ENCODE peak calls at places on chromosomes 6 and 20, in eight cellular contexts. C is IMR-90, L is MM.1S, F is fibroblast of lung, T is neuronal stem cell, H is H9, W is NT2/D1, A is keratinocyte. J is an unnamed sample.

GRCh38 chr20:9903048-9903651 is 64.3 kb upstream of the PAK5 start:
- DNase-seq in H (peak; percentile 55), T (peak; percentile 35), L (peak; percentile 33), F (no peak), C (no peak), A (no peak), W (peak; percentile 27), J (peak; percentile 6)

GRCh38 chr6:43939281-43940070 is 169.5 kb downstream of the VEGFA start:
- DNase-seq in F (no peak), A (no peak), C (no peak), L (no peak), W (no peak), H (peak; percentile 18), T (no peak), J (no peak)

GRCh38 chr20:24497851-24498250 is 28.4 kb downstream of the SYNDIG1 start:
- DNase-seq in L (peak; percentile 69), F (peak; percentile 20), C (peak; percentile 33), A (no peak), W (no peak), T (no peak), H (peak; percentile 2), J (no peak)

GRCh38 chr6:160733045-160733646 is 31.1 kb downstream of the PLG start:
- DNase-seq in W (peak; percentile 23), H (peak; percentile 59), A (no peak), T (peak; percentile 47), F (peak; percentile 55), L (peak; percentile 23), C (peak; percentile 13), J (peak; percentile 61)

GRCh38 chr6:53984163-53984562 is 127.1 kb upstream of the MLIP start:
- DNase-seq in A (peak; percentile 60), L (no peak), C (peak; percentile 94), T (no peak), F (peak; percentile 77), W (no peak), H (no peak), J (peak; percentile 79)

GRCh38 chr6:150627601-150628012 is 27.9 kb downstream of the PLEKHG1 start:
- DNase-seq in H (no peak), W (no peak), A (no peak), F (no peak), T (no peak), C (no peak), L (no peak), J (no peak)

GRCh38 chr6:167564416-167565250 is 239.7 kb downstream of the TTLL2 start:
- DNase-seq in F (no peak), T (no peak), W (no peak), C (no peak), A (no peak), L (no peak), H (no peak), J (no peak)

GRCh38 chr6:85675030-85675819 is 32.5 kb upstream of the SYNCRIP start:
- DNase-seq in F (peak; percentile 69), L (no peak), H (peak; percentile 36), C (peak; percentile 84), T (no peak), W (no peak), A (peak; percentile 71), J (peak; percentile 41)

GRCh38 chr6:168542301-168542700 is 101.3 kb downstream of the SMOC2 start:
- DNase-seq in C (no peak), H (no peak), A (no peak), F (no peak), T (no peak), L (no peak), W (no peak), J (no peak)

GRCh38 chr6:158853872-158854213 is 34.7 kb upstream of the EZR start:
- DNase-seq in W (no peak), C (no peak), L (no peak), H (no peak), F (no peak), A (no peak), T (no peak), J (no peak)

GRCh38 chr6:71602385-71602949 is 283.9 kb upstream of the RIMS1 start:
- DNase-seq in H (no peak), F (no peak), A (peak; percentile 62), L (no peak), T (no peak), W (no peak), C (peak; percentile 62), J (peak; percentile 19)

GRCh38 chr6:134470090-134470975 is 152.4 kb upstream of the SGK1 start:
- DNase-seq in T (no peak), C (no peak), W (no peak), A (no peak), H (no peak), L (no peak), F (no peak), J (no peak)

GRCh38 chr6:134468633-134469032 is 150.7 kb upstream of the SGK1 start:
- DNase-seq in C (no peak), W (no peak), F (no peak), A (no peak), H (no peak), T (no peak), L (no peak), J (no peak)

GRCh38 chr6:134458857-134459657 is 141.1 kb upstream of the SGK1 start:
- DNase-seq in W (no peak), H (no peak), F (no peak), T (no peak), L (no peak), C (no peak), A (no peak), J (no peak)

GRCh38 chr6:134466751-134467525 is 149.0 kb upstream of the SGK1 start:
- DNase-seq in F (no peak), H (no peak), A (no peak), W (no peak), T (no peak), L (no peak), C (peak; percentile 34), J (peak; percentile 52)

GRCh38 chr6:134464690-134465411 is 146.9 kb upstream of the SGK1 start:
- DNase-seq in L (no peak), F (peak; percentile 53), T (no peak), A (peak; percentile 79), H (no peak), W (no peak), C (peak; percentile 89), J (no peak)
- H3K9ac ChIP-seq in L (no peak overlapping the region), F (no peak overlapping the region), T (no peak overlapping the region), A (peak overlapping the region; percentile 62), H (no peak overlapping the region), W (no peak overlapping the region), C (no peak overlapping the region), J (no peak overlapping the region)

DNA sequence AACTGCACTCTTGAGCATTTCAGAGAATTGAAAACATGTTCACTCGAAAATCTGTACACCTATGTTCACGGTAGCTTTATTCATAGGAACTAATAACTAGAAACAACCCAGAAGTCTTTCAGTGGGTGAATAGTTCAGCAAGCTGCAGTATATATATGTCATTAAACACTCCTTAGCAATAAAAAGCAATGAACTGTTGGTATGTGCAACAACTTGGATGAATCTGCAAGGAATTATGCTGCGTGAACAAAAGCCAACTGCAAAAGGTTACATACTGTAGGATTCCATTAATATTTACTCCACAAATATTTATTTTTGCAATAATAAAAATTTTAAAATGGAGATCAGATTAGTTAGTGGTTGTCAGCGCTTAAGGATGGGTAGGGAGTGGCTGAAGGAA is 22.1 kb upstream of the FKBP1A start:
- DNase-seq in L (no peak), A (no peak), F (no peak), W (no peak), T (no peak), H (no peak), C (no peak), J (no peak)
- H3K4me1 ChIP-seq in L (no peaks in the 10 kb centered on the region), A (peaks cover 33% of the 10 kb centered on the region), F (peaks cover 10% of the 10 kb centered on the region), W (no peaks in the 10 kb centered on the region), T (peaks cover 8% of the 10 kb centered on the region), H (no peaks in the 10 kb centered on the region), C (peaks cover 4% of the 10 kb centered on the region), J (no peaks in the 10 kb centered on the region)

DNA sequence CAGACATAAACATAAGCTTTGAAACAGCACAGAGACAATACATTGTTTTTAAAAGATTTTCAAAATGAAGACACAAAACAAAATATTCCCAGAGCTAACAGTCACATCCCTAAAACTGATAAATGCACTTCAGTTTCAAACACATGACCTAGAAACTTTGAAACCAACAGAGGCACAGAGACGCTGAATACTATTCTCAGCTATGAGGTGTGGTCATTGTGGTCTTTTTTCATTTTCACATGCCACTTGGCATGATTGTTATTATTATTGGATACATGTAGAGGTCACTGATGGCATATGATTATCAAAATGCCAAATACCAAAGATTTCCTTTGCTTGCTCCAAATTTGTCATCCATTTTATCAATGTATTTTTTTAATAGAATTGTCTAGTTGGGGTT is 306.9 kb downstream of the QKI start:
- DNase-seq in C (no peak), W (no peak), H (no peak), A (no peak), L (no peak), F (no peak), T (no peak), J (no peak)
- H3K9ac ChIP-seq in C (no peak overlapping the region), W (no peak overlapping the region), H (no peak overlapping the region), A (no peak overlapping the region), L (no peak overlapping the region), F (no peak overlapping the region), T (no peak overlapping the region), J (no peak overlapping the region)

DNA sequence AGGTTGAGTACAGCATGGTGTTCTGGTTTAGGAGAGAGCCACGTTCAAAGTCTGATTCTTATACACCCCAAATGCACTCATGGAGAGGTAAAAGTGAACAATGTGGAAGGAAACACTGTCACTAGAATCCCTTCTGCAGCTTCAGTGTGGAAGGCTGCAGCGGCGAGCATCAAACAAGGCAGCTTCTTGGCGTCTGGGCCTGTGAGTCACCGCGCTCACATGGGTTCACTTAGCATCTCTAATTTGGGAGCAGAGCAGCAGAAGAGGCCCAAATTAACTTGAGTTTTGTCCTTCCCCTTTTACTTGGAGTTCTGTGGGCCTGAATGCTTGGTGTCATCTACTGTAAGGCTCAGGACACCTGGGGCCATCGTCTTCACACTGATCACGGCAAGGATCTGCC is 10.9 kb upstream of the E2F1 start:
- DNase-seq in W (no peak), A (no peak), C (peak; percentile 44), H (no peak), F (no peak), L (no peak), T (no peak), J (peak; percentile 90)
- H3K4me1 ChIP-seq in W (peaks cover 10% of the 10 kb centered on the region), A (no peaks in the 10 kb centered on the region), C (no peaks in the 10 kb centered on the region), H (no peaks in the 10 kb centered on the region), F (no peaks in the 10 kb centered on the region), L (no peaks in the 10 kb centered on the region), T (peaks cover 16% of the 10 kb centered on the region), J (peaks cover 19% of the 10 kb centered on the region)

GRCh38 chr6:12112540-12113189 is 100.6 kb downstream of the HIVEP1 start:
- DNase-seq in H (no peak), T (no peak), A (no peak), F (no peak), L (no peak), W (no peak), C (no peak), J (no peak)

GRCh38 chr6:12115492-12115891 is 103.4 kb downstream of the HIVEP1 start:
- DNase-seq in C (no peak), F (no peak), H (no peak), W (no peak), T (no peak), A (no peak), L (no peak), J (no peak)

GRCh38 chr6:12113190-12113578 is 101.1 kb downstream of the HIVEP1 start:
- DNase-seq in C (peak; percentile 84), T (no peak), L (no peak), H (no peak), W (no peak), A (no peak), F (peak; percentile 51), J (peak; percentile 15)

GRCh38 chr6:12115001-12115400 is 102.9 kb downstream of the HIVEP1 start:
- DNase-seq in C (no peak), T (no peak), W (no peak), L (no peak), H (no peak), F (no peak), A (no peak), J (no peak)

GRCh38 chr6:12114055-12114503 is 102.0 kb downstream of the HIVEP1 start:
- DNase-seq in W (no peak), H (no peak), C (no peak), L (no peak), T (no peak), F (no peak), A (no peak), J (no peak)
- H3K9ac ChIP-seq in W (no peak overlapping the region), H (no peak overlapping the region), C (no peak overlapping the region), L (no peak overlapping the region), T (no peak overlapping the region), F (no peak overlapping the region), A (no peak overlapping the region), J (no peak overlapping the region)

J was measured in adipocyte.